ENCODE peak calls at places on chromosomes 11 and 22, in ten cellular contexts. D is stomach, R is esophagus muscularis mucosa, H is HCT116, A is GM23338, K is GM12891, Q is K562, F is GM12878, M is spleen, N is sigmoid colon. X is an unnamed sample.

GRCh38 chr11:95095858-95096587 is 6.4 kb downstream of the ENDOD1 start:
- DNase-seq in H (no peak), A (no peak), N (no peak), D (no peak), K (no peak), R (no peak), F (peak; percentile 88), M (no peak), Q (no peak), X (no peak)

GRCh38 chr11:121652982-121653381 is 200.2 kb upstream of the SORL1-AS1 start:
- DNase-seq in R (no peak), M (no peak), H (no peak), N (no peak), Q (no peak), K (no peak), D (no peak), F (no peak), A (peak; percentile 76), X (no peak)

GRCh38 chr22:27842236-27842993 is 40.9 kb upstream of the MN1 start:
- DNase-seq in R (no peak), M (no peak), K (no peak), F (no peak), Q (no peak), H (no peak), A (no peak), N (peak; percentile 39), D (no peak), X (no peak)

GRCh38 chr22:49007013-49007653 is 820.5 kb downstream of the BRD1 start:
- DNase-seq in N (no peak), M (no peak), Q (no peak), F (no peak), A (no peak), H (no peak), R (peak; percentile 89), D (peak; percentile 17), K (no peak), X (no peak)

GRCh38 chr11:61586792-61587430 is 6.0 kb upstream of the SYT7 start:
- DNase-seq in R (no peak), M (no peak), H (no peak), N (no peak), D (no peak), A (peak; percentile 60), K (no peak), F (no peak), Q (no peak), X (no peak)

GRCh38 chr11:79400717-79401330 is 40.0 kb downstream of the TENM4 start:
- DNase-seq in N (no peak), F (no peak), K (no peak), H (no peak), Q (peak; percentile 12), D (peak; percentile 48), R (no peak), A (peak; percentile 74), M (no peak), X (no peak)

GRCh38 chr11:47523491-47524199 is 29.3 kb downstream of the CELF1 start:
- DNase-seq in F (no peak), N (no peak), D (no peak), H (no peak), K (no peak), M (no peak), A (no peak), Q (peak; percentile 48), R (no peak), X (no peak)

GRCh38 chr11:66607126-66607834 is 9.2 kb upstream of the RBM14 start:
- DNase-seq in D (peak; percentile 53), A (no peak), Q (no peak), R (peak; percentile 92), K (no peak), F (no peak), H (no peak), M (no peak), N (peak; percentile 96), X (no peak)

GRCh38 chr22:41943661-41944209 is 3.2 kb downstream of the CENPM start:
- DNase-seq in A (peak; percentile 61), N (no peak), R (no peak), H (no peak), F (no peak), M (no peak), Q (no peak), K (no peak), D (peak; percentile 77), X (no peak)

GRCh38 chr22:46049726-46050450 is 72.9 kb upstream of the WNT7B start:
- DNase-seq in D (peak; percentile 24), F (no peak), H (no peak), M (peak; percentile 78), R (no peak), Q (no peak), A (no peak), K (no peak), N (peak; percentile 64), X (no peak)

GRCh38 chr11:73141309-73142127 is 600 bp downstream of the FCHSD2 start:
- DNase-seq in N (peak; percentile 88), R (peak; percentile 93), H (peak; percentile 13), A (peak; percentile 80), K (no peak), Q (peak; percentile 31), F (no peak), M (peak; percentile 95), D (peak; percentile 63), X (peak; percentile 58)

GRCh38 chr11:64028398-64029115 is 7.2 kb upstream of the FLRT1 start:
- DNase-seq in R (no peak), F (no peak), D (no peak), K (no peak), H (no peak), A (peak; percentile 96), M (no peak), Q (peak; percentile 84), N (no peak), X (no peak)

GRCh38 chr11:30422828-30423648 is 100.1 kb downstream of the ARL14EP start:
- DNase-seq in H (no peak), N (no peak), A (peak; percentile 79), M (no peak), K (no peak), D (peak; percentile 31), Q (no peak), F (no peak), R (no peak), X (no peak)

DNA sequence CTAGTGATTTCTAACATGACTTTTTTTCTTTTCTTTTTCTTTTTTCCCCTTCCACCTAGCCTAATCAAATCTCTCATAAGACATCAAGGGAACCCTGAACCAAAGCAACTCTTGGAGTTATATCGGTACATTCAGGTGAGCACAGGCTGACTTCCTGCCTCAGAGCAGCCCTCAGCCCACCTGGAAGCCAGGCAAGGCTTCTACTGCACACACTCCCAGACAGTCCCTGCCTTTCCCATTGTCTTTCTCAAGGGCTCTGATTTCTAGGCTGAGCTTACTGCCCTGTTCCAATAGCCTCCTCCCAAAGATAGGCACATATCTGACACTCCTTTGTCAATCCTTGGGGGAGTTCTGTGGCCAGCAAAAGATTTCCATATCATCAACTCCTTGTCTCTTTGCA is 629.5 kb downstream of the NTM start:
- DNase-seq in M (no peak), R (no peak), D (no peak), Q (no peak), N (no peak), A (no peak), K (no peak), F (no peak), H (no peak), X (no peak)
- TF ChIP-seq POLR2AphosphoS5 in M (no peak), R (no peak), D (no peak), Q (no peak), N (no peak), A (no peak), K (no peak), F (no peak), H (no peak), X (no peak)

GRCh38 chr22:36506637-36507517 is at the start of gene FOXRED2:
- DNase-seq in N (peak; percentile 95), R (peak; percentile 97), H (no peak), K (peak; percentile 99), D (peak; percentile 93), F (no peak), Q (peak; percentile 93), A (peak; percentile 90), M (peak; percentile 96), X (peak; percentile 99)
- TF ChIP-seq POLR2AphosphoS5 in N (peak; percentile 94), R (peak; percentile 91), H (peak; percentile 79), K (peak; percentile 28), D (peak; percentile 86), F (peak; percentile 82), Q (peak; percentile 30), A (peak; percentile 80), M (peak; percentile 90), X (peak; percentile 46)

GRCh38 chr11:74723511-74723910 is 7.7 kb downstream of the CHRDL2 start:
- DNase-seq in N (no peak), F (no peak), M (no peak), H (no peak), A (no peak), R (no peak), D (no peak), Q (no peak), K (no peak), X (no peak)

GRCh38 chr11:74719011-74719410 is 12.2 kb downstream of the CHRDL2 start:
- DNase-seq in A (no peak), M (peak; percentile 43), K (no peak), D (no peak), F (no peak), Q (no peak), N (no peak), R (no peak), H (no peak), X (no peak)

GRCh38 chr11:74721479-74721835 is 9.8 kb downstream of the CHRDL2 start:
- DNase-seq in Q (no peak), D (no peak), A (no peak), H (no peak), N (no peak), K (no peak), R (no peak), F (no peak), M (no peak), X (no peak)

GRCh38 chr11:74717211-74717997 is 13.8 kb downstream of the CHRDL2 start:
- DNase-seq in H (no peak), Q (no peak), K (no peak), R (no peak), M (peak; percentile 20), A (no peak), D (no peak), F (no peak), N (no peak), X (no peak)

GRCh38 chr11:74720596-74721478 is 10.4 kb downstream of the CHRDL2 start:
- DNase-seq in H (no peak), Q (no peak), A (peak; percentile 15), D (peak; percentile 67), K (no peak), N (peak; percentile 97), R (peak; percentile 96), M (peak; percentile 63), F (no peak), X (no peak)
- TF ChIP-seq POLR2AphosphoS5 in H (no peak), Q (no peak), A (no peak), D (peak; percentile 62), K (no peak), N (peak; percentile 74), R (peak; percentile 70), M (no peak), F (no peak), X (no peak)

DNA sequence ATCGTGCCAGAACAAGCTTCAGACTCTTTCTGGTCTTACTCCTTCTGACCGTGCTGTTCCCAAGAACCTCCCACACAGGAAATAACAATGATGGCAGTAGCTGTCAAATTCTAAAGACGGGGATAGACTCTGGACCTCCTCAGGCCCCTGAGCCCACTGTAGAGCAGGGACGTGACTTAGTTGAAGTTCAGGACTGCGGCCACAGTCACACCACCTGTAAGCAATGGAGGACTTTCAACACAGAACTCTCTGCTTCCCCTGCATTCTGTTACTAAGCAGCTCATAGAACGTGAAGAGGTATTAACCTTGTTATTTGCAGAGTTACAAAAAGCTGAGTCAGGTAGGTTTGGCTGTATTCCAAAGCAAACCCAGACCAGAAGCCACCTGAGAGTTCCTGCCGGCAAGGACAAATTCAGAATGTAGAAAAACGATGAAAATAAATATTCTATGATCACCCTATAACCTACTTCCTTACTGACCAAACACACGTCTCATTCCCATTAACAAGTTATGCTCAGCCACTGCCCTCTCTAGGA is 12.7 kb downstream of the TMEM45B start:
- DNase-seq in H (peak; percentile 19), M (no peak), R (no peak), A (no peak), Q (no peak), N (no peak), K (no peak), F (no peak), D (peak; percentile 49), X (no peak)
- TF ChIP-seq POLR2AphosphoS5 in H (no peak), M (no peak), R (no peak), A (no peak), Q (no peak), N (no peak), K (no peak), F (no peak), D (peak; percentile 49), X (no peak)